ENCODE peak calls at places on chromosomes 5 and 9, in ten cellular contexts. One of them, this sample, is unnamed.

GRCh38 chr9:74443036-74443750 is 53.9 kb upstream of the RORB start:
- DNase-seq in fibroblast of lung: peak
- DNase-seq in cardiac fibroblast: no peak
- DNase-seq in fibroblast of pulmonary artery: no peak
- DNase-seq in H9: no peak
- DNase-seq in NB4: no peak
- DNase-seq in left ventricle myocardium inferior: no peak
- DNase-seq in uterus: no peak
- DNase-seq in A549: no peak
- DNase-seq in fibroblast of mammary gland: peak
- DNase-seq in this sample: no peak

GRCh38 chr5:67516959-67517358 is 320.4 kb upstream of the CD180 start:
- DNase-seq in cardiac fibroblast: peak
- DNase-seq in fibroblast of mammary gland: peak
- DNase-seq in A549: peak
- DNase-seq in NB4: no peak
- DNase-seq in H9: no peak
- DNase-seq in left ventricle myocardium inferior: no peak
- DNase-seq in fibroblast of lung: peak
- DNase-seq in uterus: no peak
- DNase-seq in fibroblast of pulmonary artery: peak
- DNase-seq in this sample: no peak

GRCh38 chr5:11153672-11154377 is 392.8 kb upstream of the DAP start:
- DNase-seq in left ventricle myocardium inferior: no peak
- DNase-seq in fibroblast of pulmonary artery: no peak
- DNase-seq in NB4: no peak
- DNase-seq in uterus: no peak
- DNase-seq in H9: no peak
- DNase-seq in A549: no peak
- DNase-seq in cardiac fibroblast: no peak
- DNase-seq in fibroblast of mammary gland: no peak
- DNase-seq in fibroblast of lung: no peak
- DNase-seq in this sample: no peak

GRCh38 chr5:88405783-88406182 is 137.1 kb upstream of the TMEM161B start:
- DNase-seq in left ventricle myocardium inferior: no peak
- DNase-seq in H9: no peak
- DNase-seq in cardiac fibroblast: no peak
- DNase-seq in fibroblast of pulmonary artery: no peak
- DNase-seq in NB4: no peak
- DNase-seq in fibroblast of lung: peak
- DNase-seq in A549: no peak
- DNase-seq in fibroblast of mammary gland: peak
- DNase-seq in uterus: no peak
- DNase-seq in this sample: no peak

GRCh38 chr5:15501057-15501791 is 1.2 kb downstream of the FBXL7 start:
- DNase-seq in H9: peak
- DNase-seq in A549: peak
- DNase-seq in fibroblast of mammary gland: peak
- DNase-seq in uterus: peak
- DNase-seq in NB4: no peak
- DNase-seq in cardiac fibroblast: peak
- DNase-seq in fibroblast of pulmonary artery: peak
- DNase-seq in fibroblast of lung: peak
- DNase-seq in left ventricle myocardium inferior: peak
- DNase-seq in this sample: peak

GRCh38 chr5:132425009-132425937 is 55.8 kb downstream of the SLC22A5 start:
- DNase-seq in fibroblast of lung: peak
- DNase-seq in fibroblast of mammary gland: peak
- DNase-seq in NB4: peak
- DNase-seq in fibroblast of pulmonary artery: peak
- DNase-seq in left ventricle myocardium inferior: no peak
- DNase-seq in A549: no peak
- DNase-seq in H9: no peak
- DNase-seq in cardiac fibroblast: peak
- DNase-seq in uterus: no peak
- DNase-seq in this sample: no peak

GRCh38 chr9:32671333-32671732 is 35.9 kb upstream of the TAF1L start:
- DNase-seq in uterus: no peak
- DNase-seq in cardiac fibroblast: no peak
- DNase-seq in left ventricle myocardium inferior: no peak
- DNase-seq in fibroblast of pulmonary artery: no peak
- DNase-seq in fibroblast of mammary gland: no peak
- DNase-seq in H9: no peak
- DNase-seq in NB4: no peak
- DNase-seq in A549: no peak
- DNase-seq in fibroblast of lung: no peak
- DNase-seq in this sample: no peak

GRCh38 chr5:154196955-154197652 is 6.6 kb downstream of the GALNT10 start:
- DNase-seq in fibroblast of pulmonary artery: peak
- DNase-seq in cardiac fibroblast: peak
- DNase-seq in A549: peak
- DNase-seq in H9: no peak
- DNase-seq in left ventricle myocardium inferior: no peak
- DNase-seq in uterus: no peak
- DNase-seq in fibroblast of lung: peak
- DNase-seq in fibroblast of mammary gland: peak
- DNase-seq in NB4: peak
- DNase-seq in this sample: no peak

GRCh38 chr5:178496219-178496618 is 94.0 kb downstream of the COL23A1 start:
- DNase-seq in fibroblast of lung: peak
- DNase-seq in cardiac fibroblast: no peak
- DNase-seq in fibroblast of mammary gland: no peak
- DNase-seq in fibroblast of pulmonary artery: no peak
- DNase-seq in NB4: no peak
- DNase-seq in H9: no peak
- DNase-seq in left ventricle myocardium inferior: no peak
- DNase-seq in uterus: no peak
- DNase-seq in A549: no peak
- DNase-seq in this sample: no peak

GRCh38 chr5:142432369-142432863 is 107.6 kb upstream of the SPRY4 start:
- DNase-seq in uterus: no peak
- DNase-seq in H9: no peak
- DNase-seq in NB4: peak
- DNase-seq in fibroblast of lung: no peak
- DNase-seq in left ventricle myocardium inferior: peak
- DNase-seq in fibroblast of mammary gland: no peak
- DNase-seq in fibroblast of pulmonary artery: no peak
- DNase-seq in cardiac fibroblast: no peak
- DNase-seq in A549: no peak
- DNase-seq in this sample: no peak

GRCh38 chr5:127072861-127073846 is at the start of gene C5orf63:
- DNase-seq in uterus: peak
- DNase-seq in H9: peak
- DNase-seq in A549: peak
- DNase-seq in left ventricle myocardium inferior: peak
- DNase-seq in fibroblast of mammary gland: peak
- DNase-seq in fibroblast of lung: peak
- DNase-seq in NB4: peak
- DNase-seq in cardiac fibroblast: peak
- DNase-seq in fibroblast of pulmonary artery: peak
- DNase-seq in this sample: peak

GRCh38 chr5:132496631-132497487 is 6.3 kb upstream of the IRF1 start:
- DNase-seq in fibroblast of pulmonary artery: peak
- DNase-seq in fibroblast of mammary gland: peak
- DNase-seq in fibroblast of lung: peak
- DNase-seq in left ventricle myocardium inferior: peak
- DNase-seq in cardiac fibroblast: peak
- DNase-seq in uterus: peak
- DNase-seq in A549: peak
- DNase-seq in NB4: peak
- DNase-seq in H9: peak
- DNase-seq in this sample: peak

GRCh38 chr9:81669011-81669739 is 20.2 kb downstream of the TLE1 start:
- DNase-seq in A549: no peak
- DNase-seq in left ventricle myocardium inferior: no peak
- DNase-seq in cardiac fibroblast: no peak
- DNase-seq in H9: no peak
- DNase-seq in NB4: no peak
- DNase-seq in uterus: no peak
- DNase-seq in fibroblast of mammary gland: peak
- DNase-seq in fibroblast of pulmonary artery: no peak
- DNase-seq in fibroblast of lung: peak
- DNase-seq in this sample: no peak

GRCh38 chr9:73216016-73216415 is 64.4 kb downstream of the ANXA1 start:
- DNase-seq in fibroblast of lung: no peak
- DNase-seq in H9: no peak
- DNase-seq in fibroblast of pulmonary artery: no peak
- DNase-seq in fibroblast of mammary gland: no peak
- DNase-seq in uterus: no peak
- DNase-seq in A549: no peak
- DNase-seq in left ventricle myocardium inferior: no peak
- DNase-seq in NB4: no peak
- DNase-seq in cardiac fibroblast: no peak
- DNase-seq in this sample: no peak

GRCh38 chr5:117473075-117473595 is 898.5 kb upstream of the SEMA6A start:
- DNase-seq in cardiac fibroblast: no peak
- DNase-seq in uterus: no peak
- DNase-seq in NB4: no peak
- DNase-seq in fibroblast of lung: no peak
- DNase-seq in A549: no peak
- DNase-seq in left ventricle myocardium inferior: no peak
- DNase-seq in H9: no peak
- DNase-seq in fibroblast of mammary gland: no peak
- DNase-seq in fibroblast of pulmonary artery: no peak
- DNase-seq in this sample: no peak

GRCh38 chr9:127586537-127586936 is 25.5 kb upstream of the STXBP1 start:
- DNase-seq in A549: peak
- DNase-seq in fibroblast of pulmonary artery: peak
- DNase-seq in cardiac fibroblast: peak
- DNase-seq in fibroblast of lung: peak
- DNase-seq in left ventricle myocardium inferior: peak
- DNase-seq in fibroblast of mammary gland: peak
- DNase-seq in H9: peak
- DNase-seq in NB4: peak
- DNase-seq in uterus: peak
- DNase-seq in this sample: peak

GRCh38 chr5:57499262-57500050 is 16.8 kb upstream of the ACTBL2 start:
- DNase-seq in A549: peak
- DNase-seq in left ventricle myocardium inferior: no peak
- DNase-seq in NB4: peak
- DNase-seq in fibroblast of pulmonary artery: peak
- DNase-seq in H9: peak
- DNase-seq in fibroblast of lung: peak
- DNase-seq in uterus: no peak
- DNase-seq in fibroblast of mammary gland: peak
- DNase-seq in cardiac fibroblast: peak
- DNase-seq in this sample: peak

GRCh38 chr9:107176701-107177100 is 106.4 kb upstream of the RAD23B start:
- DNase-seq in uterus: peak
- DNase-seq in left ventricle myocardium inferior: no peak
- DNase-seq in fibroblast of pulmonary artery: peak
- DNase-seq in fibroblast of lung: no peak
- DNase-seq in H9: no peak
- DNase-seq in cardiac fibroblast: peak
- DNase-seq in fibroblast of mammary gland: peak
- DNase-seq in A549: no peak
- DNase-seq in NB4: no peak
- DNase-seq in this sample: no peak

DNA sequence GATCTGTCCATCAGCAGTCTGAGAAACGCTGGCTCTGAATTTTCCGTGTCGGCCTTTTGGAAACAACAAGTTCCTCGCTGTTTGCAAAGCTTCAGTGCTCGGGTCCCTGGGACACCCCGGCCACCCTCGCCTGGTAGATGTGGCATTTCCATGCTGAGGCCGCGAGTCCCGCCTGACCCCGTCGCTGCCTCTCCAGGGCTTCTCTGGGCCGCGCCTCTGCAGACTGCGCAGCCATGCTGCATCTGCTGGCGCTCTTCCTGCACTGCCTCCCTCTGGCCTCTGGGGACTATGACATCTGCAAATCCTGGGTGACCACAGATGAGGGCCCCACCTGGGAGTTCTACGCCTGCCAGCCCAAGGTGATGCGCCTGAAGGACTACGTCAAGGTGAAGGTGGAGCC is 4.7 kb downstream of the NTNG2 start:
- DNase-seq in A549: peak
- DNase-seq in uterus: no peak
- DNase-seq in left ventricle myocardium inferior: no peak
- DNase-seq in cardiac fibroblast: peak
- DNase-seq in H9: peak
- DNase-seq in NB4: peak
- DNase-seq in fibroblast of lung: no peak
- DNase-seq in fibroblast of mammary gland: no peak
- DNase-seq in fibroblast of pulmonary artery: no peak
- DNase-seq in this sample: no peak
- TF ChIP-seq CTCF in A549: peak
- TF ChIP-seq CTCF in uterus: no peak
- TF ChIP-seq CTCF in left ventricle myocardium inferior: no peak
- TF ChIP-seq CTCF in cardiac fibroblast: no peak
- TF ChIP-seq CTCF in H9: peak
- TF ChIP-seq CTCF in NB4: no peak
- TF ChIP-seq CTCF in fibroblast of lung: no peak
- TF ChIP-seq CTCF in fibroblast of mammary gland: peak
- TF ChIP-seq CTCF in fibroblast of pulmonary artery: peak
- TF ChIP-seq CTCF in this sample: no peak

GRCh38 chr9:124311283-124311682 is 53.5 kb downstream of the NEK6 start:
- DNase-seq in left ventricle myocardium inferior: no peak
- DNase-seq in NB4: no peak
- DNase-seq in uterus: no peak
- DNase-seq in H9: peak
- DNase-seq in A549: no peak
- DNase-seq in cardiac fibroblast: no peak
- DNase-seq in fibroblast of lung: no peak
- DNase-seq in fibroblast of pulmonary artery: no peak
- DNase-seq in fibroblast of mammary gland: no peak
- DNase-seq in this sample: no peak
- TF ChIP-seq CTCF in left ventricle myocardium inferior: no peak
- TF ChIP-seq CTCF in NB4: no peak
- TF ChIP-seq CTCF in uterus: no peak
- TF ChIP-seq CTCF in H9: peak
- TF ChIP-seq CTCF in A549: no peak
- TF ChIP-seq CTCF in cardiac fibroblast: no peak
- TF ChIP-seq CTCF in fibroblast of lung: no peak
- TF ChIP-seq CTCF in fibroblast of pulmonary artery: no peak
- TF ChIP-seq CTCF in fibroblast of mammary gland: no peak
- TF ChIP-seq CTCF in this sample: no peak

GRCh38 chr5:135217669-135218485 is 181.2 kb downstream of the MACROH2A1 start:
- DNase-seq in fibroblast of mammary gland: no peak
- DNase-seq in fibroblast of lung: no peak
- DNase-seq in fibroblast of pulmonary artery: no peak
- DNase-seq in left ventricle myocardium inferior: no peak
- DNase-seq in NB4: peak
- DNase-seq in H9: peak
- DNase-seq in cardiac fibroblast: no peak
- DNase-seq in A549: no peak
- DNase-seq in uterus: no peak
- DNase-seq in this sample: peak
- TF ChIP-seq CTCF in fibroblast of mammary gland: no peak
- TF ChIP-seq CTCF in fibroblast of lung: no peak
- TF ChIP-seq CTCF in fibroblast of pulmonary artery: peak
- TF ChIP-seq CTCF in left ventricle myocardium inferior: no peak
- TF ChIP-seq CTCF in NB4: peak
- TF ChIP-seq CTCF in H9: peak
- TF ChIP-seq CTCF in cardiac fibroblast: peak
- TF ChIP-seq CTCF in A549: no peak
- TF ChIP-seq CTCF in uterus: no peak
- TF ChIP-seq CTCF in this sample: no peak

DNA sequence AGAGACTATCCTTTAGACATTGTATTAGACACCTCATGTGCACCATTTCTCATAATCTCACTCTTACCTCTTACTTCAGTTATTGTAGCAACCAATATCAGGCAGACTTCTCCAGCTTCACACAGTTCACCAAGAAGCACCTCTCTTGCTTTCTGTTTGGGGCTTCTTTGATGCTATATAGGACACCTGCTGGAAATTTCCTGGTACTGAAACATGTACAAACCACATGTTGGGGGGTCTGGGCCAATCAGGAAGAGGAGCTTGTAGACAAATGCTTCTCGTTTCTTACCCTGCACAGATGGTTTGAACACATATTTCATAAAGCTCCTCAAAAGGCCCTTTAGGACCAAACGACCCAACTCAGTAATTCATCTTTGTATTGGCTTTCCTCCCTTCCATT is 212.1 kb downstream of the IZUMO3 start:
- DNase-seq in A549: no peak
- DNase-seq in fibroblast of lung: no peak
- DNase-seq in NB4: peak
- DNase-seq in fibroblast of mammary gland: no peak
- DNase-seq in cardiac fibroblast: no peak
- DNase-seq in uterus: no peak
- DNase-seq in left ventricle myocardium inferior: no peak
- DNase-seq in H9: no peak
- DNase-seq in fibroblast of pulmonary artery: no peak
- DNase-seq in this sample: no peak
- TF ChIP-seq CTCF in A549: no peak
- TF ChIP-seq CTCF in fibroblast of lung: no peak
- TF ChIP-seq CTCF in NB4: no peak
- TF ChIP-seq CTCF in fibroblast of mammary gland: no peak
- TF ChIP-seq CTCF in cardiac fibroblast: no peak
- TF ChIP-seq CTCF in uterus: no peak
- TF ChIP-seq CTCF in left ventricle myocardium inferior: no peak
- TF ChIP-seq CTCF in H9: peak
- TF ChIP-seq CTCF in fibroblast of pulmonary artery: no peak
- TF ChIP-seq CTCF in this sample: no peak

This sample was measured in endothelial cell.